ENCODE peak calls at places on chromosomes 16 and 17, in four cellular contexts. X is HCT116, M is SK-N-SH, B is K562. G is an unnamed sample.

GRCh38 chr17:18041776-18042175 is 2.6 kb downstream of the GID4 start:
- DNase-seq in X (no peak), B (no peak), M (no peak), G (no peak)

GRCh38 chr16:49489686-49490320 is 116.2 kb downstream of the C16orf78 start:
- DNase-seq in M (no peak), B (no peak), X (no peak), G (no peak)

GRCh38 chr17:53006006-53006405 is 816.7 kb upstream of the KIF2B start:
- DNase-seq in B (no peak), M (no peak), X (no peak), G (no peak)

GRCh38 chr17:71494456-71494855 is 626.4 kb upstream of the SOX9 start:
- DNase-seq in B (no peak), M (no peak), X (no peak), G (no peak)

GRCh38 chr17:27609606-27610303 is 21.2 kb upstream of the LGALS9 start:
- DNase-seq in B (no peak), X (no peak), M (peak; percentile 61), G (peak; percentile 45)

GRCh38 chr17:35161281-35161761 is 13.7 kb downstream of the UNC45B start:
- DNase-seq in X (no peak), B (no peak), M (no peak), G (no peak)

GRCh38 chr17:17051791-17052461 is 9.7 kb downstream of the MPRIP start:
- DNase-seq in M (no peak), X (no peak), B (no peak), G (peak; percentile 63)

GRCh38 chr16:66851166-66851964 is 7.2 kb downstream of the CA7 start:
- DNase-seq in X (no peak), M (peak; percentile 6), B (peak; percentile 3), G (no peak)

GRCh38 chr17:49748791-49749190 is 15.1 kb downstream of the FAM117A start:
- DNase-seq in M (no peak), B (no peak), X (no peak), G (no peak)

GRCh38 chr17:75147878-75148546 is 6.3 kb downstream of the JPT1 start:
- DNase-seq in M (no peak), B (no peak), X (no peak), G (no peak)

GRCh38 chr17:82155606-82156005 is 57.0 kb downstream of the CCDC57 start:
- DNase-seq in M (no peak), B (no peak), X (no peak), G (no peak)

GRCh38 chr17:57226793-57227192 is 29.5 kb upstream of the MSI2 start:
- DNase-seq in X (no peak), B (no peak), M (no peak), G (no peak)

GRCh38 chr17:79951361-79952264 is 84.1 kb downstream of the TBC1D16 start:
- DNase-seq in X (no peak), M (peak; percentile 48), B (no peak), G (peak; percentile 47)

GRCh38 chr17:57370051-57370581 is 113.8 kb downstream of the MSI2 start:
- DNase-seq in M (peak; percentile 31), B (peak; percentile 30), X (no peak), G (peak; percentile 94)

GRCh38 chr16:85245307-85246172 is 133.3 kb upstream of the CIBAR2 start:
- DNase-seq in B (peak; percentile 76), M (peak; percentile 82), X (peak; percentile 57), G (peak; percentile 51)

GRCh38 chr16:80607204-80607603 is 66.4 kb downstream of the DYNLRB2 start:
- DNase-seq in B (no peak), M (no peak), X (no peak), G (no peak)

GRCh38 chr17:16464641-16465312 is 27.2 kb downstream of the LRRC75A start:
- DNase-seq in B (no peak), M (no peak), X (no peak), G (no peak)

GRCh38 chr17:21495281-21495680 is 119.1 kb downstream of the KCNJ12 start:
- DNase-seq in M (peak; percentile 34), B (no peak), X (no peak), G (no peak)

GRCh38 chr17:35141681-35142466 is at the start of gene NLE1:
- DNase-seq in X (peak; percentile 71), M (peak; percentile 94), B (peak; percentile 88), G (peak; percentile 65)

GRCh38 chr17:7417056-7417655 is 3.0 kb upstream of the SPEM1 start:
- DNase-seq in X (no peak), B (no peak), M (no peak), G (no peak)

GRCh38 chr17:4719684-4720221 is 9.3 kb downstream of the ARRB2 start:
- DNase-seq in B (no peak), X (no peak), M (no peak), G (no peak)

GRCh38 chr17:58911741-58912343 is 156.2 kb downstream of the PPM1E start:
- DNase-seq in X (peak; percentile 16), M (no peak), B (no peak), G (no peak)

GRCh38 chr17:79747508-79748295 is 17.0 kb downstream of the ENPP7 start:
- DNase-seq in B (no peak), M (peak; percentile 81), X (no peak), G (no peak)

GRCh38 chr17:33016920-33017319 is 25.3 kb downstream of the SPACA3 start:
- DNase-seq in M (no peak), B (no peak), X (no peak), G (no peak)
- TF ChIP-seq ELF1 in M (no peak), B (no peak), X (no peak), G (no peak)

GRCh38 chr17:38467491-38467890 is 39.2 kb downstream of the ARHGAP23 start:
- DNase-seq in B (no peak), M (no peak), X (no peak), G (no peak)
- TF ChIP-seq ELF1 in B (no peak), M (no peak), X (no peak), G (no peak)

DNA sequence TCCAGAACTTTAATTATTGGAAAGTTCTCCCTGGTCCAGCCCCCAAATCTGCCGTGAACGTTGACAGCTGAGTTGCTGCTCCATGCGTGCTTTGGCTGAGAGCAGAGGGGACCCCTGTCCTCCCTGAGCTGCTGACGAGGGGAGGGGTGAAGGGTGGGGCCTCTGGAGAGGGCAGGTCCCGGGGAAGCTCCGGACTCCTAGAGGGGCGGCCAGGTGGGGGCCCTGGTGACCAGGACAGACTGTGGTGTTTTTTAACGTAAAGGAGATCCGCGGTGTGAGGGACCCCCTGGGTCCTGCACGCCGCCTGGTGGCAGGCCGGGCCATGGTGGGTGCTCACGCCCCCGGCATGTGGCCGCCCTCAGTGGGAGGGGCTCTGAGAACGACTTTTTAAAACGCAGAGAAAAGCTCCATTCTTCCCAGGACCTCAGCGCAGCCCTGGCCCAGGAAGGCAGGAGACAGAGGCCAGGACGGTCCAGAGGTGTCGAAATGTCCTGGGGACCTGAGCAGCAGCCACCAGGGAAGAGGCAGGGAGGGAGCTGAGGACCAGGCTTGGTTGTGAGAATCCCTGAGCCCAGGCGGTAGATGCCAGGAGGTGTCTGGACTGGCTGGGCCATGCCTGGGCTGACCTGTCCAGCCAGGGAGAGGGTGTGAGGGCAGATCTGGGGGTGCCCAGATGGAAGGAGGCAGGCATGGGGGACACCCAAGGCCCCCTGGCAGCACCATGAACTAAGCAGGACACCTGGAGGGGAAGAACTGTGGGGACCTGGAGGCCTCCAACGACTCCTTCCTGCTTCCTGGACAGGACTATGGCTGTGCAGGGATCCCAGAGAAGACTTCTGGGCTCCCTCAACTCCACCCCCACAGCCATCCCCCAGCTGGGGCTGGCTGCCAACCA is at the start of gene MC1R:
- DNase-seq in M (peak; percentile 72), X (peak; percentile 26), B (peak; percentile 80), G (peak; percentile 88)
- TF ChIP-seq ELF1 in M (no peak), X (no peak), B (no peak), G (peak; percentile 56)

GRCh38 chr16:719815-720506 is 985 bp upstream of the ANTKMT start:
- DNase-seq in M (peak; percentile 54), X (no peak), B (peak; percentile 66), G (peak; percentile 66)
- TF ChIP-seq ELF1 in M (no peak), X (no peak), B (no peak), G (no peak)

DNA sequence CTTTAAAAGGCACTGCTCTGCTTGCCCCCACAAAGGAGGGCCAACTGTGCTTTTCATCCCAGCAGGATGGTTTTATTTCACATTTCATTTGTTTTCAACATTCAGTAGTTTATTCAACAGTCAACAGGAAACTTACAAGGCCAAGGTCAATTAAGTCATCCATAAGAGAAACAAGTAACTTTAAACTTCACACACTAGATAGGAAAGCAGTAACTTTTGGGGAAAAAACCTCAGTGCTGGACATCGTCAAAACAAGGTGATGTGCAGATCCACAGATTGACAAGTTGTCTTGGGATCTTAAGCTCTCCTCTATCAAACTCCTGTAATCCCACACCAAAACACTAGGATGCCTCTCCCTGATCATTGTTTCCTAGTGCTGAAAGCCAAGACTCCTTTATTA is 18.5 kb downstream of the NFE2L1 start:
- DNase-seq in M (no peak), B (no peak), X (no peak), G (no peak)
- TF ChIP-seq ELF1 in M (no peak), B (no peak), X (no peak), G (no peak)

GRCh38 chr16:70715860-70716357 is 30.1 kb upstream of the MTSS2 start:
- DNase-seq in B (no peak), X (no peak), M (peak; percentile 64), G (no peak)
- TF ChIP-seq ELF1 in B (no peak), X (no peak), M (no peak), G (no peak)

GRCh38 chr16:9797306-9797705 is 384.9 kb downstream of the GRIN2A start:
- DNase-seq in B (no peak), M (no peak), X (no peak), G (peak; percentile 13)
- TF ChIP-seq ELF1 in B (no peak), M (no peak), X (no peak), G (no peak)

DNA sequence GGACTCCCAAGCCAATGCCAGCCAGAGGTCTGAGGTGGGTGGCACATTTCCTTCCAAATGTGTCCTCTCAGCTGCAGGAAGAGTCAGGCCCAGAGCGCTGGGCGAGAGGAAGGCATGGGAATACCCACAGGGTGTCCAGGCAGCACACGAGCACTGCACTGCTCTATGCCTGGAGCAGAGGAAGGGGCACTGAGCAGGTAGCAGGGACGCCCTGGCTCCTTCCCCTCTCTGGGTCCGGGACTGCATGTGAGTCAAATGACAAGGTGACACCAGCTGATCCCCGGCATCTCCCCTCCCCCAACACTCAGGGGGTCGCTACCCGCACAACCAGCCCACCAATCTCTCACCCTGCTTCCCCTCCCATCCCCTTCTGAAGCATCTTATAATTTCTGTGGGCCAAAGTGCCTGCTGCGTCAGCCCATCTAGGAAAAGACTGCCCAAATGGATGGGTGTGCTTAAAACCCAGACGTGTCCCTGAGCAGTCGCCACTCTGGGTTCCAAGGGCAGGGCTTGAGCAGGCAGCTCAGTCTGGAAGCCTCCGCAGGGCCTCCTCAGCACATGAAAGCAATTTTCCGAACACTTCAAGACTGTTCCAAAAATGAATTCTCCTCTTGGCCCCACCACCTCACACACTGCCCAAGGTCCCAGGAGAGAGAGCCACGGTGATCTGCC is 12.0 kb upstream of the BCAR1 start:
- DNase-seq in M (peak; percentile 12), B (no peak), X (no peak), G (no peak)
- TF ChIP-seq ELF1 in M (no peak), B (no peak), X (no peak), G (no peak)